ENCODE peak calls at places on chromosomes 4 and X, in four cellular contexts. R is HepG2, W is K562, L is GM12878. Q is an unnamed sample.

GRCh38 chr4:186335793-186336192 is 69.8 kb downstream of the F11 start:
- DNase-seq in R (no peak), W (no peak), L (no peak), Q (no peak)

GRCh38 chr4:42843694-42844093 is 48.8 kb upstream of the GRXCR1 start:
- DNase-seq in R (no peak), W (no peak), L (no peak), Q (no peak)

GRCh38 chr4:120066182-120066524 is 495 bp downstream of the MAD2L1 start:
- DNase-seq in R (peak), W (no peak), L (no peak), Q (peak)

GRCh38 chrX:23317799-23318724 is 16.6 kb upstream of the PTCHD1 start:
- DNase-seq in R (no peak), W (peak), L (no peak), Q (peak)

GRCh38 chr4:2244947-2245786 is 3.2 kb upstream of the HAUS3 start:
- DNase-seq in R (peak), W (no peak), L (no peak), Q (peak)

GRCh38 chr4:156169011-156169410 is 215.3 kb upstream of the CTSO start:
- DNase-seq in R (peak), W (no peak), L (no peak), Q (peak)

GRCh38 chrX:95063554-95063953 is 1389.5 kb downstream of the FAM133A start:
- DNase-seq in R (no peak), W (no peak), L (no peak), Q (no peak)

GRCh38 chr4:1012031-1012739 is 759 bp downstream of the FGFRL1 start:
- DNase-seq in R (peak), W (peak), L (no peak), Q (no peak)

GRCh38 chr4:54663181-54663580 is 5.4 kb downstream of the KIT start:
- DNase-seq in R (no peak), W (no peak), L (no peak), Q (no peak)

GRCh38 chr4:52791936-52792335 is 40.7 kb upstream of the ERVMER34-1 start:
- DNase-seq in R (no peak), W (no peak), L (no peak), Q (no peak)

GRCh38 chr4:52789774-52790173 is 38.5 kb upstream of the ERVMER34-1 start:
- DNase-seq in R (no peak), W (no peak), L (no peak), Q (no peak)

GRCh38 chr4:52783069-52783468 is 31.8 kb upstream of the ERVMER34-1 start:
- DNase-seq in R (no peak), W (no peak), L (no peak), Q (no peak)

GRCh38 chr4:52788806-52789205 is 37.6 kb upstream of the ERVMER34-1 start:
- DNase-seq in R (no peak), W (no peak), L (no peak), Q (no peak)
- TF ChIP-seq TARDBP in R (no peak), W (no peak), L (no peak), Q (no peak)

DNA sequence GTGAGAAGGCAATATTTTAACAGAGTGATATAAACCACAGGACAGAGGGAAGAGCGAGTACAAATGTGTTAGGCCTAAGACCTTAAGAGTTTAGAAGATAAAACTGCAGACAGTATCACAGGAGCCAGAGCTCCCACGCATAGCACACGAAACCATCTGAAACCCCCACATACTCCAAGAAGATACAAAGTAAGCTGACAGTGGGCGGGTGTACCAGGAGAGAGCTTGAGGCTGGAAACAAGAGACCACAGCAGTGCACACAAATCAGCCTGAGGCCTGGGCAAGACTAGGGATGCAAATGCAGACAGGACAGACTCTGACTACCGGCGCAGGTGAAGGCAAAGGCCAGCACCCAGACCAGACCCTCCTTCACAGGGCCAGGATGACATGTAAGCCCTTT is 54.1 kb upstream of the ARHGAP24 start:
- DNase-seq in R (no peak), W (no peak), L (no peak), Q (no peak)
- TF ChIP-seq TARDBP in R (no peak), W (no peak), L (no peak), Q (no peak)

DNA sequence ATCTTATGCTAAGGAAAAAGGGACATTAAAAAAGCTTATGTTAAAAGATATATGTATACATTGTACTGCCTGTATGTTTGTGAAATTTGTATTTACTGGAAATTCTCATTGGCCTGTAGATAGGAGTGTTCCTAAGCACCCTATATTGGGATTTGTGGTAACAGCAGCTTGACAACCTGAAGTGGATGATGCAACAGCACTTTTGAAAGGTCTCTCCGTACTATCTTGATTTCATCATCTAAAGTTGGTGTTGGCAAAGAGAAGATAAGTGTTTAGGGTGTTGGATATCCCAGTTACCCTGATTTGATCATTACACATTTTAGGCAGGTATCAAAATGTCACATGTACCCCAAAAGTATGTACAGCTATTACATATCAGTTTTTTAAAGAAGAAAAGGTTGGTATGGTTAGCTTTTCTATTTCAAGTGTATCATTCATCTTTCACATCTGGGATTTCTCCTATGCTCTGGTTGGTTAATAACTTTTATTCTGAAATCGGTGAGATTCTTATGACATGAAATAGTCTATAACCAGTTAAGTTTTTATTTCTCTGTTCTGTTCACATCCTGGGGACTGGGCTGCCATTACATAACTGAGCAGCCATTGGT is 10.3 kb downstream of the HADH start:
- DNase-seq in R (no peak), W (no peak), L (no peak), Q (no peak)
- TF ChIP-seq TARDBP in R (no peak), W (no peak), L (no peak), Q (no peak)

DNA sequence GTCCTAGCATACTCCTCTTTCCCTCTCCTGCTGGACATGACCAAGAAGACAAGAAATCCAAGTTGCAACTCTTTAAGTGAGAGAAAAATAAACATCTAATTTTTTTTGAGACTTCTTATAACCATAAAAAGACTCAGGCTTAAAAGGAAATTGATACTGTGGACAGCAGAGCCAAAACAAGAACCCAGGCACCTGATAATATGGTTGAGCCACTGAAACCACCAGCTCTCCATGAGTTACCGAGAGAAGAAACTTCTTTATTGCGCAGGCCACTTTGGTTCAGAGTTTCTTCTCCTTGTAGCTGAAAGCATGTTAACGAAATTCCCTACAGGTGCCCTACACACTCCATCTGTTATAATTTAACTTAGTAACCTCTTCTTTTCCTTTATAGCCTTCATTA is 11.3 kb upstream of the SPCS3 start:
- DNase-seq in R (no peak), W (no peak), L (no peak), Q (no peak)
- TF ChIP-seq TARDBP in R (no peak), W (no peak), L (no peak), Q (no peak)

GRCh38 chr4:48122756-48123155 is 11.3 kb downstream of the TXK start:
- DNase-seq in R (no peak), W (peak), L (no peak), Q (no peak)
- TF ChIP-seq TARDBP in R (no peak), W (no peak), L (no peak), Q (no peak)

GRCh38 chrX:130085551-130085986 is 24.7 kb downstream of the ELF4 start:
- DNase-seq in R (no peak), W (no peak), L (no peak), Q (no peak)
- TF ChIP-seq TARDBP in R (no peak), W (no peak), L (no peak), Q (no peak)

DNA sequence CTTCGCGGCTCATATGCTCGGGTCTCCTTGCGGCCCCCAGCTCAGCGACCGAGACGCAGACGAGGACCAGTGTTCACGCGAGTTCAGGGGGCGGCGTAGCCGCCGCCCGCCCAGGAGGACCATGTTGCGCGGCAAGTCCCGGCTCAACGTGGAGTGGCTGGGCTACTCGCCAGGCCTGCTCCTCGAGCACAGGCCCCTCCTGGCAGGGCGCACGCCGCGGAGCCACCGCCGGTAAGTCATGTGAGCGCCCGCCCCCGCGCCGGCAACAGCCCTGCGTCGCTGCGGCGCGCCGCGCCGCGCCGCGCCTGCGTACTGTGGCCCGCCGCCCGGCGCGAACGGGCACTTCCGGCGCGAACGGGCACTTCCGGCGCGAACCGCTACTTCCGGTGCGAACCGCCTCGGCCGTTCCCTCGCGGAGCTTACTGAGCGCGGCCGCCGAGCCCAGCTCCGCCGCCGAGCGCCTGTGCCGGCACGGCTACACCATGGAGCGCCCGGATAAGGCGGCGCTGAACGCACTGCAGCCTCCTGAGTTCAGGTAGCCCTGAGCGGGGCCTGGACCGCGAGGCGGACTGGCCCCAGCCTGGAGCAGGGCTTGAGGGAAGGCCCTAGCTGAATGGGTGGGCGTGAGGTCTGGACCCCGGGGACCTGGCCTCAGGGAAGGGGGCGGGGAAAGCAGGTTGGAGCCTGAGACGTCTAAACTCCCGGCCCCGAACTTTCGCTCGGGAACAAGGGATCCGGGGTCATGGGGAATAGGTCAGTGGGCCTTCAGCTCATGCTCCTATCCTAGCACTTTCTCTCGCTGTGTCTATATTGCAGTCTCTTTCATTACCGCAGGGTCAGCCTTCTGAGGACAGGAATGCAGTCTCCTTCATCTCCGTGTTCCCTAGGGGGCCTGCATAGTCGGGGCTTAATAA is at the start of gene VMA21:
- DNase-seq in R (peak), W (peak), L (peak), Q (peak)
- TF ChIP-seq TARDBP in R (no peak), W (no peak), L (no peak), Q (no peak)

Q was measured in HEK293T.